ENCODE peak calls at places on chromosomes 12 and 14, in nine cellular contexts. F is AG04450; X is spleen; Q is PC-9; J is CD4-positive, alpha-beta T cell; H is HFF-Myc; S is progenitor cell of endocrine pancreas; T is GM06990; M is endodermal cell. Z is an unnamed sample.

GRCh38 chr12:32918890-32919791 is 22.6 kb upstream of the PKP2 start:
- DNase-seq in M (peak; percentile 63), S (no peak), X (no peak), F (no peak), J (no peak), T (no peak), H (no peak), Q (no peak), Z (no peak)

GRCh38 chr14:47674148-47674545 is 1.3 kb downstream of the MDGA2 start:
- DNase-seq in X (peak; percentile 69), J (no peak), Q (no peak), F (no peak), T (no peak), M (peak; percentile 76), S (no peak), H (no peak), Z (peak; percentile 33)

GRCh38 chr14:25132734-25133422 is 82.9 kb upstream of the STXBP6 start:
- DNase-seq in X (peak; percentile 83), J (peak; percentile 1), T (peak; percentile 14), H (peak; percentile 48), S (peak; percentile 53), Q (peak; percentile 49), M (peak; percentile 91), F (no peak), Z (peak; percentile 76)

GRCh38 chr12:52604859-52605258 is 3.6 kb upstream of the KRT72 start:
- DNase-seq in Q (no peak), M (peak; percentile 40), S (no peak), J (no peak), H (no peak), X (no peak), F (no peak), T (no peak), Z (no peak)

GRCh38 chr12:14394317-14395058 is 29.0 kb downstream of the ATF7IP start:
- DNase-seq in M (no peak), S (no peak), X (no peak), Q (no peak), T (peak; percentile 49), J (no peak), F (peak; percentile 51), H (peak; percentile 71), Z (no peak)

GRCh38 chr12:75660805-75661404 is 149.5 kb upstream of the KRR1 start:
- DNase-seq in Q (no peak), T (no peak), H (no peak), M (no peak), X (no peak), S (no peak), F (no peak), J (no peak), Z (no peak)

GRCh38 chr12:11555743-11556625 is 93.5 kb upstream of the ETV6 start:
- DNase-seq in Q (peak; percentile 28), M (no peak), H (no peak), F (no peak), T (no peak), X (no peak), S (no peak), J (no peak), Z (no peak)

GRCh38 chr12:30796508-30796780 is 41.7 kb upstream of the CAPRIN2 start:
- DNase-seq in X (no peak), J (no peak), Q (peak; percentile 67), S (no peak), M (no peak), F (no peak), T (no peak), H (no peak), Z (peak; percentile 70)

GRCh38 chr12:82688035-82688501 is 1.4 kb downstream of the TMTC2 start:
- DNase-seq in M (no peak), Q (no peak), X (no peak), F (no peak), J (no peak), H (no peak), S (no peak), T (no peak), Z (no peak)
- TF ChIP-seq CTCF in M (peak; percentile 58), Q (no peak), X (no peak), F (peak; percentile 11), J (no peak), H (no peak), S (peak; percentile 18), T (peak; percentile 25), Z (no peak)

GRCh38 chr12:45216297-45216982 is 545 bp downstream of the ANO6 start:
- DNase-seq in T (peak; percentile 79), X (peak; percentile 90), S (peak; percentile 30), M (peak; percentile 90), F (no peak), Q (peak; percentile 37), H (no peak), J (peak; percentile 26), Z (peak; percentile 62)

GRCh38 chr12:45214739-45215418 is 1.0 kb upstream of the ANO6 start:
- DNase-seq in J (no peak), F (no peak), M (no peak), H (no peak), Q (no peak), X (no peak), S (no peak), T (no peak), Z (no peak)

GRCh38 chr12:45216983-45217485 is 1.1 kb downstream of the ANO6 start:
- DNase-seq in T (no peak), H (no peak), M (no peak), Q (no peak), J (no peak), S (no peak), X (no peak), F (no peak), Z (no peak)

GRCh38 chr12:45214071-45214470 is 1.8 kb upstream of the ANO6 start:
- DNase-seq in Q (no peak), J (no peak), X (no peak), M (no peak), H (no peak), F (no peak), S (no peak), T (no peak), Z (no peak)

DNA sequence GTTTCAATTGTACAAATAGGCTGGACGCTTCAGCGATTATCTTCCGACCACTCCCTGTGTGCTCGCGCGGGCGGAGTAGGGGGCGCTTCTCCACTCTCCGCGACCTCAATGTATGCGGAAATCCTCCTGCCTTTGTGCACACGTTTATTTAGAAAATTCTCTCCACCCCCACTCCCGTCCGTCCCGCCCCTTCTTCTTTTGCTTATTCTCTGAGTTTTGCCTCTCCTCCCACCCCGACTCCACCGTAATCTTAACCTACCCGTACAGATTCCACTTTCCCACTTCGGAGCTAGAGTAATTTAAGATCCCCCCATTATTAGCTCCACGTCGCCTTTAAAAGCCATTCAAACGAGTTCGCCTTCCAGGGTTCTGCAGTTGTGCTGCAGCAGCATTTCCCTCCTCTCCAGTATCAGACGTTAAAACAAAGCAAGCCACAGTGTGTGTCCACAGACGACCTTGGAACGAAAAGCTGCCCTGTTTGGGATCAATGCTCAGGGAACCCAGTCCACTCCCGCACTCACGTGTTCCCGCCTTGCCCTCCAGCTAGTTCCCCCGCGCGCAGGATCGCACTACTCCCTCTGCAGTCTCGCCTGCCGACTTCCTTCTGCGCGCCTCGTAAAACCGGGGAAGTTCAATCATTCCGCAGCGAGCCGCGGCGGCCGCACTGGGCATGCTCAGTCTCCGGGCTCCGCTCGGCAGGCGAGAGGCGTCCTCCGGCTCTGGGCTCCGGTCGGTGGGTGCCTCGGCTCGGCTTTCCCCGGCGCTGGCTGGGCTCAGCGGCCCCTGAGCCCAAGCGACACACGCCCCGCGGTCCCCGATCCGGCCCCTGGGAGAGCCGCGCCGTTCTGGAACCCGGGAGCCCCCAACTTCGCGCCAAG is at the start of gene ANO6:
- DNase-seq in H (peak; percentile 56), M (peak; percentile 97), X (peak; percentile 96), F (peak; percentile 68), T (peak; percentile 91), J (peak; percentile 66), Q (peak; percentile 76), S (peak; percentile 85), Z (peak; percentile 84)
- TF ChIP-seq CTCF in H (peak; percentile 34), M (no peak), X (peak; percentile 12), F (peak; percentile 55), T (peak; percentile 53), J (peak; percentile 53), Q (peak; percentile 55), S (peak; percentile 24), Z (no peak)

GRCh38 chr12:127503221-127503620 is 763.7 kb upstream of the TMEM132C start:
- DNase-seq in J (no peak), T (no peak), F (no peak), M (no peak), X (no peak), Q (no peak), S (no peak), H (no peak), Z (no peak)

GRCh38 chr12:127504874-127505273 is 762.1 kb upstream of the TMEM132C start:
- DNase-seq in T (no peak), Q (no peak), J (no peak), S (no peak), M (no peak), F (no peak), H (no peak), X (no peak), Z (no peak)

GRCh38 chr12:127500513-127500912 is 766.5 kb upstream of the TMEM132C start:
- DNase-seq in X (no peak), H (no peak), J (no peak), F (no peak), T (no peak), Q (no peak), M (no peak), S (no peak), Z (no peak)

GRCh38 chr12:127507336-127507735 is 759.6 kb upstream of the TMEM132C start:
- DNase-seq in S (no peak), Q (no peak), J (no peak), H (no peak), X (no peak), F (no peak), M (no peak), T (no peak), Z (no peak)

GRCh38 chr12:127501916-127502315 is 765.1 kb upstream of the TMEM132C start:
- DNase-seq in M (peak; percentile 77), T (no peak), Q (no peak), S (no peak), J (no peak), F (no peak), H (no peak), X (no peak), Z (no peak)
- TF ChIP-seq CTCF in M (no peak), T (no peak), Q (no peak), S (no peak), J (no peak), F (no peak), H (no peak), X (no peak), Z (no peak)

DNA sequence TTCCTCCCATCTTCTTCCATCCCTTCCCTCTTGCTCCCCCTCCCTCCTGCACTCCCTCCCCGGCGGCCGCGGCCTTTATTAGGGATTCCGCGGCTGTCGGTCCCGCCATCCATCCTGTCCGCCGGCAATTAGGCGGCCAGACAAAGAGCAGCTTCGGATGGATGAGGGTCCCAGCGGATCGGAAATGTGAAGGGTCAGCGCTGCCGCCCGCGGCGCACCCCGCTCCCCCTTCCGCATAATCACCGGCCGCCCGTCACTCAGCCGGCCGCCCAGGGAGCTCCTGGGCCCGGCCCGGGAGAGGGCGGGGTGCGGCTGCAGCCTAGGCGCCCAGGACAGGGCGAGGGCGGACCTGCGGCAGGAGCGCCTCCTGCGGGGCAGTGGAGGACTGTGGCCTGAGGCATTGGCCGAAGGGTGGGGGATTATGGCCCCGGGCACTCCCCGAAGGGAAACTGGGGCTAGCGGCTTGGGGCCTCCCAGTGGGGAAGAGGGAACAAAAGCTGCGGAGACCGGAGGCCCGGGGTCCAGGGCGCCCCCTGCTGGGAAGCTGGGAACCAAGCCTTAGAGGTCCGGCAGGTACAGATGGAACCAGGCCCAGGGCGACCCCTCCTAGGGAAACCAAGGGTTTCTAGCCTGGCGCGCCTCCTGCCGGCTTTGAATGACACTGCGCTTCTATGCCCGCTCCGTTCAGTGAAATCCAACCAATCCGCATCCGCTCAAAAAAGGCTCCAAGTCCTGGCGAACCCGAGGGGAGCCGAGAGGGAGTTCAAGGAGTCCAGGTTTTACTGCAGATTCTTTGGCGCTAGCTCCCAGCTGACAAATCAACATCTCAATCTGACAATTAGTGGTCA is 4.4 kb upstream of the DNAJC22 start:
- DNase-seq in J (peak; percentile 58), T (peak; percentile 82), Q (peak; percentile 74), M (peak; percentile 100), X (peak; percentile 92), F (peak; percentile 30), H (no peak), S (peak; percentile 93), Z (peak; percentile 96)
- TF ChIP-seq CTCF in J (peak; percentile 87), T (peak; percentile 98), Q (peak; percentile 71), M (peak; percentile 99), X (peak; percentile 91), F (peak; percentile 70), H (peak; percentile 81), S (peak; percentile 98), Z (peak; percentile 92)